ENCODE peak calls at places on chromosomes 13 and 19, in seven cellular contexts. L, E, R, U, X, W and A are unnamed samples.

GRCh38 chr19:15284091-15284490 is 48.2 kb downstream of the BRD4 start:
- DNase-seq in L (no peak), E (no peak), R (no peak), U (no peak), X (no peak), W (no peak), A (no peak)

GRCh38 chr19:9958451-9958850 is 22.1 kb upstream of the OLFM2 start:
- DNase-seq in L (no peak), E (no peak), R (peak; percentile 99), U (no peak), X (no peak), W (no peak), A (peak; percentile 93)

GRCh38 chr19:3573858-3574637 is 1.3 kb downstream of the HMG20B start:
- DNase-seq in L (peak; percentile 90), E (peak; percentile 88), R (peak; percentile 94), U (peak; percentile 89), X (peak; percentile 97), W (peak; percentile 94), A (peak; percentile 99)

GRCh38 chr19:18683109-18683954 is at the start of gene CRTC1:
- DNase-seq in L (peak; percentile 49), E (peak; percentile 80), R (peak; percentile 77), U (peak; percentile 63), X (peak; percentile 93), W (peak; percentile 32), A (peak; percentile 95)

GRCh38 chr13:111251646-111252448 is 68.6 kb upstream of the TEX29 start:
- DNase-seq in L (no peak), E (no peak), R (peak; percentile 45), U (no peak), X (no peak), W (peak; percentile 3), A (peak; percentile 30)

GRCh38 chr19:46487802-46488445 is 7.7 kb downstream of the PNMA8B start:
- DNase-seq in L (peak; percentile 21), E (peak; percentile 65), R (peak; percentile 58), U (peak; percentile 48), X (peak; percentile 69), W (no peak), A (peak; percentile 85)

GRCh38 chr13:25468330-25469178 is 96.8 kb downstream of the ATP8A2 start:
- DNase-seq in L (no peak), E (peak; percentile 20), R (no peak), U (peak; percentile 21), X (no peak), W (no peak), A (no peak)

GRCh38 chr13:84821261-84821660 is 939.0 kb upstream of the SLITRK1 start:
- DNase-seq in L (no peak), E (no peak), R (no peak), U (peak; percentile 17), X (no peak), W (no peak), A (no peak)

GRCh38 chr19:7743425-7743841 is 3.9 kb downstream of the CD209 start:
- DNase-seq in L (no peak), E (no peak), R (no peak), U (no peak), X (no peak), W (no peak), A (no peak)

GRCh38 chr13:68304287-68304893 is 1074.3 kb upstream of the PCDH9 start:
- DNase-seq in L (no peak), E (no peak), R (no peak), U (peak; percentile 21), X (peak; percentile 61), W (no peak), A (peak; percentile 1)

GRCh38 chr19:47273313-47274070 is 1.2 kb upstream of the INAFM1 start:
- DNase-seq in L (peak; percentile 49), E (peak; percentile 91), R (peak; percentile 92), U (peak; percentile 77), X (peak; percentile 79), W (peak; percentile 67), A (peak; percentile 98)

GRCh38 chr13:48828962-48829405 is 146.7 kb upstream of the FNDC3A start:
- DNase-seq in L (peak; percentile 10), E (no peak), R (no peak), U (peak; percentile 70), X (peak; percentile 64), W (no peak), A (no peak)

GRCh38 chr13:106291006-106291405 is 244.5 kb downstream of the EFNB2 start:
- DNase-seq in L (no peak), E (no peak), R (peak; percentile 65), U (peak; percentile 32), X (peak; percentile 84), W (no peak), A (peak; percentile 56)

GRCh38 chr19:9309974-9310446 is 372 bp upstream of the ZNF699 start:
- DNase-seq in L (peak; percentile 97), E (peak; percentile 92), R (peak; percentile 86), U (peak; percentile 89), X (peak; percentile 97), W (peak; percentile 62), A (peak; percentile 99)

GRCh38 chr13:31322025-31322424 is 122.2 kb downstream of the B3GLCT start:
- DNase-seq in L (no peak), E (no peak), R (peak; percentile 29), U (no peak), X (no peak), W (no peak), A (peak; percentile 23)

GRCh38 chr13:40983269-40983668 is 35.8 kb downstream of the ELF1 start:
- DNase-seq in L (no peak), E (no peak), R (no peak), U (peak; percentile 12), X (no peak), W (no peak), A (peak; percentile 30)

GRCh38 chr19:19062454-19063182 is 1.2 kb upstream of the SLC25A42 start:
- DNase-seq in L (peak; percentile 90), E (no peak), R (peak; percentile 18), U (peak; percentile 32), X (peak; percentile 75), W (no peak), A (peak; percentile 63)

GRCh38 chr19:35336166-35336955 is 7.4 kb downstream of the CD22 start:
- DNase-seq in L (no peak), E (no peak), R (no peak), U (no peak), X (no peak), W (no peak), A (no peak)

GRCh38 chr19:57165846-57166245 is 1.4 kb downstream of the DUXA start:
- DNase-seq in L (no peak), E (no peak), R (no peak), U (no peak), X (peak; percentile 62), W (no peak), A (peak; percentile 9)

GRCh38 chr19:41263042-41263849 is 926 bp upstream of the HNRNPUL1 start:
- DNase-seq in L (peak; percentile 90), E (peak; percentile 72), R (peak; percentile 81), U (peak; percentile 74), X (peak; percentile 37), W (no peak), A (peak; percentile 93)